ENCODE peak calls at places on chromosomes 3 and 15, in eight cellular contexts. C is osteoblast, W is IMR-90, Z is transverse colon, I is neuronal stem cell, Q is right cardiac atrium, Y is small intestine, U is pancreas. M is an unnamed sample. For H3K4me1 and H3K9me3, the result is how much of the 10 kb centered on the place peaks cover.

GRCh38 chr3:75192065-75192658 is 472.0 kb upstream of the FRG2C start:
- DNase-seq in C (no peak), U (peak), I (peak), Q (peak), Z (peak), Y (peak), W (peak), M (peak)

GRCh38 chr15:99412626-99413025 is 153.2 kb upstream of the MEF2A start:
- DNase-seq in Q (no peak), Z (no peak), Y (no peak), C (no peak), I (no peak), W (no peak), U (no peak), M (no peak)

GRCh38 chr3:17833786-17834559 is 91.5 kb upstream of the TBC1D5 start:
- DNase-seq in Q (no peak), U (no peak), Z (no peak), I (no peak), Y (no peak), C (no peak), W (no peak), M (no peak)

GRCh38 chr3:13579089-13579488 is 30.2 kb downstream of the FBLN2 start:
- DNase-seq in Z (no peak), Q (no peak), W (peak), Y (no peak), C (peak), I (no peak), U (no peak), M (no peak)

GRCh38 chr15:99682455-99682854 is 50.8 kb downstream of the LYSMD4 start:
- DNase-seq in I (no peak), C (peak), W (peak), U (no peak), Y (no peak), Z (no peak), Q (no peak), M (no peak)

GRCh38 chr3:73502609-73503560 is 121.9 kb downstream of the PDZRN3 start:
- DNase-seq in U (peak), I (peak), Z (peak), W (peak), C (peak), Y (peak), Q (peak), M (peak)

GRCh38 chr3:123584284-123584987 is 417 bp downstream of the HACD2 start:
- DNase-seq in Y (no peak), Z (peak), U (peak), I (no peak), C (peak), Q (no peak), W (no peak), M (no peak)

GRCh38 chr3:135862361-135862760 is 103.2 kb upstream of the PPP2R3A start:
- DNase-seq in C (no peak), I (no peak), Y (no peak), Q (no peak), W (no peak), U (no peak), Z (no peak), M (no peak)

GRCh38 chr3:115518100-115518852 is 105.0 kb upstream of the GAP43 start:
- DNase-seq in C (peak), W (peak), I (peak), Q (peak), Y (peak), U (no peak), Z (no peak), M (no peak)

GRCh38 chr3:127789051-127789450 is 33.3 kb downstream of the MGLL start:
- DNase-seq in U (no peak), C (peak), W (no peak), Z (no peak), Q (no peak), I (no peak), Y (no peak), M (no peak)
- H3K4me1 ChIP-seq in U (under half), C (under half), W (under half), Z (half or more), Q (under half), I (under half), Y (under half), M (under half)

GRCh38 chr15:69685524-69686452 is 233.2 kb downstream of the RPLP1 start:
- DNase-seq in U (no peak), Z (peak), I (no peak), Q (no peak), Y (peak), C (no peak), W (no peak), M (no peak)
- H3K9me3 ChIP-seq in U (under half), Z (under half), I (under half), Q (under half), Y (under half), C (under half), W (under half), M (under half)

GRCh38 chr3:82834098-82834497 is 1072.7 kb upstream of the GBE1 start:
- DNase-seq in U (no peak), Q (no peak), Y (no peak), Z (no peak), I (no peak), C (no peak), W (no peak), M (no peak)
- H3K4me1 ChIP-seq in U (under half), Q (under half), Y (under half), Z (under half), I (under half), C (under half), W (under half), M (under half)

DNA sequence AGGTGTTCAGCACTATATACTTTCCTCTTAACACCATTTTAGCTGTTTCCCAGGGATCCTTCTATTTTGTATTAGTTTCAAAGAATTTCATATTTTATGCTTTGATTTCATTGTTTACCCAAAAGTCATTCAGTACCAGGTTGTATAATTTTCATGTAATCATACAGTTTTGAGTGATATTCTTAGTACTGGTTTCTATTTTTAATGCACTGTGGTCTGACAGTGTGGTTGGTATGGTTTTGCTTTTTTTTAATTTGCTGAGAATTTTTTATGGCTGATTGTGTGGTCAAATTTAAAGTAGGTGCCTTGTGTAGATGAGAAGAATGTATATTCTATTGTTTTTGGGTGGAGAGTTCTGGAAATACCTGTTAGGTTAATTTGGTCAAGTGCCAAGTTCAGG is 323.4 kb upstream of the EPHA6 start:
- DNase-seq in C (no peak), Z (no peak), Q (no peak), U (no peak), W (no peak), Y (no peak), I (no peak), M (no peak)
- H3K9me3 ChIP-seq in C (under half), Z (under half), Q (under half), U (under half), W (under half), Y (under half), I (under half), M (under half)

GRCh38 chr3:66404903-66405700 is 95.7 kb downstream of the LRIG1 start:
- DNase-seq in W (no peak), Y (no peak), C (peak), Z (no peak), U (no peak), I (no peak), Q (no peak), M (no peak)
- H3K4me1 ChIP-seq in W (under half), Y (under half), C (under half), Z (under half), U (under half), I (under half), Q (under half), M (under half)

DNA sequence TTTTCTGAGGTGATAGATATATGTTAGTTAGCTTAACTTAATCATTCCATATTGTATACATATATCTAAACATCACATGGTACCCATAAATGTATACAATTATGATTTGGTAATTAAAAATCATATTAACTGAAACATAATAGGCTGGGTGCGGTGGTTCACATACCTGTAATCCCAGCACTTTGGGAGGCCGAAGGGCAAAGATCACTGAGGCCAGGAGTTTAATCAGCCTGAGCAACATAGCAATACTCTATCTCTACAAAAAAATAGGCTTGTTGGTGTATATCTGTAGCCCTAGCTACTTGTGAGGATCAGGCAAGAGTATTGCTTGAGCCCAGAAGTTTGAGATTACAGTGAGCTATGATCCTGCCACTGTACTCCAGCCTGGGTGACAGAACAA is 20.9 kb downstream of the RAB7A start:
- DNase-seq in U (no peak), Q (no peak), I (no peak), Z (no peak), C (no peak), W (no peak), Y (peak), M (no peak)
- H3K9me3 ChIP-seq in U (under half), Q (under half), I (half or more), Z (under half), C (under half), W (under half), Y (under half), M (under half)

DNA sequence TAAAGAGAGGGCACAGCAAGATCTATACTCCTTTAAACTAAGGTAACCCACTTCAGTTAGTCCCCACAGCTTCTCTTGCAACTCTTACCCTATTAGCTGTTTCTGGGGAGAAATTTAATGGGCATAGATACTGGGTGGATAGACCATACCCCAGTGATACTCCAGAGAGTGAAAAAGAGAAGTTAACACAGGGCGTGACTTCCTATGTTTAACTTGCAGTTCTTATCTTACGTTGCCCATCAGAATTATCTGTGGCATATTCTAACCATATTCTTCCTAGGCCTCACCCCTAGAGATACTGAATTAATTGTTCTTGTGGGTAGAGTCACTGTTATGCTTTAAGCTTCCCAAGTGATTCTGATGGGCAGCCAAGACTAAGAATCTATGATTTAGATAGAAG is 485.5 kb upstream of the TPRG1 start:
- DNase-seq in Y (no peak), U (no peak), W (no peak), Z (no peak), Q (no peak), I (no peak), C (no peak), M (no peak)
- H3K4me1 ChIP-seq in Y (under half), U (under half), W (under half), Z (under half), Q (under half), I (under half), C (under half), M (under half)

M was measured in effector memory CD4-positive, alpha-beta T cell.